ENCODE peak calls at places on chromosomes 5 and 9, in five cellular contexts. N is fibroblast of lung, Q is neural progenitor cell, Z is GM12878, V is dorsolateral prefrontal cortex. P is an unnamed sample.

GRCh38 chr5:1552469-1553255 is 28.9 kb upstream of the LPCAT1 start:
- DNase-seq in N (peak), Q (peak), Z (no peak), V (peak), P (peak)

GRCh38 chr5:168793844-168794837 is 215.0 kb upstream of the PANK3 start:
- DNase-seq in N (peak), Q (no peak), Z (no peak), V (no peak), P (peak)

GRCh38 chr5:122156724-122157325 is 27.5 kb downstream of the ZNF474 start:
- DNase-seq in N (peak), Q (peak), Z (no peak), V (no peak), P (peak)

GRCh38 chr9:127535834-127536233 is 76.2 kb upstream of the STXBP1 start:
- DNase-seq in N (peak), Q (no peak), Z (no peak), V (no peak), P (peak)

GRCh38 chr5:35264509-35264908 is 34.2 kb upstream of the PRLR start:
- DNase-seq in N (no peak), Q (no peak), Z (no peak), V (no peak), P (no peak)

GRCh38 chr5:92800360-92800759 is 780.7 kb downstream of the NR2F1-AS1 start:
- DNase-seq in N (peak), Q (no peak), Z (no peak), V (no peak), P (peak)

GRCh38 chr5:159097461-159098284 is 2.0 kb downstream of the EBF1 start:
- DNase-seq in N (peak), Q (peak), Z (no peak), V (no peak), P (peak)

GRCh38 chr9:93826209-93826608 is 128.9 kb downstream of the BARX1 start:
- DNase-seq in N (no peak), Q (no peak), Z (no peak), V (no peak), P (no peak)

GRCh38 chr9:15231788-15232635 is 75.0 kb downstream of the TTC39B start:
- DNase-seq in N (peak), Q (peak), Z (no peak), V (no peak), P (peak)

GRCh38 chr9:108859459-108860114 is 2.5 kb upstream of the ACTL7A start:
- DNase-seq in N (peak), Q (no peak), Z (peak), V (no peak), P (no peak)

GRCh38 chr9:126482361-126483044 is 131.2 kb upstream of the LMX1B start:
- DNase-seq in N (peak), Q (peak), Z (no peak), V (peak), P (peak)

GRCh38 chr5:9337908-9338307 is 208.0 kb downstream of the SEMA5A start:
- DNase-seq in N (peak), Q (no peak), Z (no peak), V (no peak), P (peak)

GRCh38 chr5:79149432-79149831 is 37.8 kb downstream of the BHMT start:
- DNase-seq in N (peak), Q (no peak), Z (no peak), V (no peak), P (no peak)

GRCh38 chr5:102958481-102959011 is 161.4 kb downstream of the GIN1 start:
- DNase-seq in N (peak), Q (no peak), Z (no peak), V (no peak), P (peak)

GRCh38 chr9:114218264-114219120 is 63.2 kb downstream of the COL27A1 start:
- DNase-seq in N (no peak), Q (no peak), Z (no peak), V (no peak), P (no peak)

GRCh38 chr9:95197692-95198271 is 119.7 kb downstream of the FANCC start:
- DNase-seq in N (peak), Q (no peak), Z (no peak), V (no peak), P (peak)

GRCh38 chr5:5466227-5466626 is 43.8 kb downstream of the ICE1 start:
- DNase-seq in N (no peak), Q (no peak), Z (no peak), V (no peak), P (no peak)
- TF ChIP-seq CTCF in N (no peak), Q (peak), Z (no peak), V (no peak), P (no peak)

DNA sequence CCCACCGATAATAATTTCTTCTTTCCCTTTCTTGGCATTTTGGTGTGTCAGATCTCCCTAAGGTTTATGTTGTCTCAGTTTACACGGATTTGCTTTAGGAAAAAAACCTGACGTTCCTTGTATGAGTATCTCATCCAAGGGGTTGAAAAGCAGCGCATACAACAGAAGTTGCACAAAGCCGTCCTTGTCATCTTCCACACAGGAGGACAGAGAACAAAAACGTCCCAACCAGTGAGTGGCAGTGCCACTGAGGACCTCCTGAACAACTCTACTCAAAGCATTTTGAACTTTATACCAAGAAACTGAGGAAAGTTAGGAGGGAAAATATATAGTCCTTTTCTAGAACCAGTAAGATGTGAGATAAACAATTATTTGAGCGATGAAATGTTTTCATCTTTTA is 547.0 kb downstream of the PDE4D start:
- DNase-seq in N (no peak), Q (no peak), Z (no peak), V (no peak), P (no peak)
- H3K4me3 ChIP-seq in N (no peak), Q (no peak), Z (no peak), V (no peak), P (no peak)

DNA sequence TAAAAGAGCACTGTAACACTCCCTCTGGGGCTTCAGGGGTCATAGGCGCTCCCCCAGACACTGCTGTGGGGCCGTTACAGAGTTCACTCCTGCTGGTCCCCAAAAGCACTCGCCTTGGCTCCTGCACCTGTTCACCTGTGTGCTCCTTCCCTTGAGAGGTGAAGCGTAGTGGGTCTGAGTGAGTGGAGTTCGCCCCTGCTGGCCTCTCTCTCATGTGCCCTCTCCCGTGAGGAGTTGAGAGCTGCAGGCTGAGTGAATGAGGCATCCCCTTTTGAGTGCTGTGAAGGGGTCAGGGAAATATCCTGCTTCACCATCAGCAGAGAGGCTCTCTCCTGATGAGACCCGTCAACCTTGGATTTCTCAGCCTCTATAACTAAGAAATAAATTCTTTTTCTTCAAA is 134.6 kb upstream of the TUT7 start:
- DNase-seq in N (no peak), Q (peak), Z (no peak), V (no peak), P (no peak)
- TF ChIP-seq CTCF in N (no peak), Q (peak), Z (no peak), V (no peak), P (no peak)

GRCh38 chr5:6584101-6584645 is 48.7 kb downstream of the NSUN2 start:
- DNase-seq in N (no peak), Q (no peak), Z (no peak), V (no peak), P (no peak)

GRCh38 chr5:6581090-6581489 is 51.8 kb downstream of the NSUN2 start:
- DNase-seq in N (peak), Q (no peak), Z (no peak), V (no peak), P (no peak)

GRCh38 chr5:6583049-6583880 is 49.6 kb downstream of the NSUN2 start:
- DNase-seq in N (peak), Q (peak), Z (no peak), V (no peak), P (no peak)

GRCh38 chr5:6581559-6582426 is 51.1 kb downstream of the NSUN2 start:
- DNase-seq in N (peak), Q (no peak), Z (no peak), V (no peak), P (no peak)

DNA sequence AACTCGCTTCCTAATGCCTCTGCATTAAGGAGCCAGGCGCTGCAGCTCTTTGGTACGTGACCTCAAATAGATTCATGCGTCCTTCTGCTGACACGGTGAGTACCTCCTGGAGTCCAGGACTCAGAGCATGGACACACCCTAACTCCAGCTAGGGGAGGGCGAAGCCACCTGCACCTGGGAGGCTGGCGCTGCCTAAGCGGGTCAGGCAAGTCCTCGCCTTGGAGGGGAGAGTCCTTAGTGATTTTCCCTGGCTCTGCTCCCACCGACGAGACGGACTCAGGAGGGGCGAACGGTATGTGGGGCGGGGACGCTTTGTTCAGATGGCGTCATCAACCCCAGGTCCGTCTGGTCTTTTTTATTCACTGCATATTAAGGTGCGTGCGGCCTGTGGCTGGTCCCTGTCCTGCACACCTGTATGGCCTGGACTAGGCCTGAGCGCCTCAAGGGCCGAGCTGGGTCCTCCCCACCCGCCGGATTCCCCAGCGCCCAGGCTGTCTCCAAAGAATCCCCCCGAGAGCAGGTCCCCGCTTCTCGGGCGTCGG is 50.3 kb downstream of the NSUN2 start:
- DNase-seq in N (peak), Q (no peak), Z (no peak), V (no peak), P (no peak)
- H3K4me3 ChIP-seq in N (no peak), Q (peak), Z (no peak), V (peak), P (peak)

DNA sequence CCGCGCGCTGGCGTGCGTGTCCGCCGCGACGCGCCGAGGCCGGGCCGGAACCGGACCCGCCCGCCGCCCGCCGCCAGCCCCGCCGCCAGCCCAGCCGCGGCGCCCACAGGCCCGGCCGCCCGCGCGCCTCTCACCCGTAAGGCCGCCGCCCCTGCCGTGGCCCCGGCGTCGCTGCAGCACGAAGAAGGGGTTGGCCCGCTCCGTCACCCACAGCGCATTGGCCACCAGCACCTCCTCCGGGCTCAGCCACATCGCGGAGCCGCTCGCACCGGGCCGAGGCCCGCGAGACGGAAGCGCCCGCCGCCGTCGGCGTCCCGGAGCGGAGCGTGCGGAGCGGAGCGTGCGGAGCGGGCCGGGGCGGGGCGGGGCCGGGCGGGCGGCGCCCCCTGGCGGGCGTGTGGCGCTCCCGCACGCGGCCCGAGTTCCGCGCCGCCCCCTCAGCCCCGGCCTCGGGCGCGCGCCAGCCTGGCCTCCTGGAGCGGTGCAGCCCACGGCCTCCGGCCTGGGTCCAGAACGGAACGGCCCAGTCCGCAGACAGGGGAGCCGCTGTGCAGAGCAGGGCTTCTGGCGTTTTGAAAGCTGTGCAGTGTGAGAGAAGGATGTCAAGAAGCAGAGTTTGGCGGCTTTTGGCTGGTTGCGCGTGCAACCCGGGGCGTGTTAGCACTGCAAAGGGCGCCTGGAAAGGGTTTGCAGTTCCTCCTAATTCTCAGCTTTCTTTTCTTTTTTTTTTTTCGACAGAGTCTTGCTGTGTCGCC is at the start of gene TBC1D9B:
- DNase-seq in N (peak), Q (peak), Z (no peak), V (peak), P (peak)
- TF ChIP-seq CTCF in N (peak), Q (peak), Z (peak), V (peak), P (no peak)

GRCh38 chr5:131064669-131065371 is 100.2 kb downstream of the HINT1 start:
- DNase-seq in N (no peak), Q (no peak), Z (no peak), V (no peak), P (no peak)

GRCh38 chr5:131068893-131069643 is 96.0 kb downstream of the HINT1 start:
- DNase-seq in N (no peak), Q (no peak), Z (peak), V (peak), P (no peak)

GRCh38 chr5:131067596-131067995 is 97.5 kb downstream of the HINT1 start:
- DNase-seq in N (no peak), Q (no peak), Z (no peak), V (no peak), P (no peak)
- H3K4me3 ChIP-seq in N (no peak), Q (no peak), Z (no peak), V (no peak), P (no peak)